ENCODE peak calls at places on chromosomes 3 and 15, in ten cellular contexts. I is brain microvascular endothelial cell, G is breast epithelium, H is spleen, P is heart right ventricle, F is left lung, L is IMR-90, E is HCT116, Y is transverse colon, J is GM23338. S is an unnamed sample.
A peak's percentile ranks its signal among the peaks of the same experiment; 100 is the strongest.

GRCh38 chr3:87461036-87461435 is 184.7 kb upstream of the POU1F1 start:
- DNase-seq in F (no peak), J (no peak), L (no peak), Y (no peak), P (no peak), G (no peak), E (no peak), H (no peak), I (no peak), S (no peak)

GRCh38 chr3:158160958-158161357 is 51.1 kb downstream of the RSRC1 start:
- DNase-seq in L (peak; percentile 86), G (no peak), Y (no peak), H (no peak), P (no peak), E (peak; percentile 75), J (no peak), I (peak; percentile 49), F (no peak), S (no peak)

GRCh38 chr3:169623971-169624370 is 39.5 kb downstream of the MECOM start:
- DNase-seq in F (no peak), P (no peak), H (no peak), E (no peak), G (no peak), J (no peak), Y (no peak), L (no peak), I (no peak), S (no peak)

GRCh38 chr3:129343643-129344360 is 65.1 kb downstream of the HMCES start:
- DNase-seq in I (peak; percentile 14), P (peak; percentile 56), H (no peak), E (peak; percentile 21), Y (peak; percentile 53), F (no peak), J (peak; percentile 85), G (no peak), L (no peak), S (no peak)

GRCh38 chr3:48412375-48413001 is 17.4 kb downstream of the PLXNB1 start:
- DNase-seq in Y (no peak), I (no peak), H (peak; percentile 58), J (no peak), L (no peak), E (no peak), G (no peak), P (no peak), F (peak; percentile 30), S (no peak)

GRCh38 chr3:97821810-97822775 is at the start of gene CRYBG3:
- DNase-seq in L (peak; percentile 75), E (peak; percentile 35), F (peak; percentile 89), I (peak; percentile 73), J (peak; percentile 87), H (peak; percentile 97), Y (peak; percentile 88), P (peak; percentile 90), G (peak; percentile 80), S (peak; percentile 12)

GRCh38 chr3:45683417-45684326 is 5.5 kb upstream of the SACM1L start:
- DNase-seq in G (no peak), E (no peak), J (peak; percentile 34), L (no peak), P (no peak), H (no peak), Y (no peak), I (no peak), F (no peak), S (no peak)

GRCh38 chr3:54670269-54671000 is 257.4 kb downstream of the LRTM1 start:
- DNase-seq in F (no peak), Y (peak; percentile 56), I (no peak), H (no peak), P (no peak), J (peak; percentile 70), G (no peak), L (no peak), E (no peak), S (no peak)

DNA sequence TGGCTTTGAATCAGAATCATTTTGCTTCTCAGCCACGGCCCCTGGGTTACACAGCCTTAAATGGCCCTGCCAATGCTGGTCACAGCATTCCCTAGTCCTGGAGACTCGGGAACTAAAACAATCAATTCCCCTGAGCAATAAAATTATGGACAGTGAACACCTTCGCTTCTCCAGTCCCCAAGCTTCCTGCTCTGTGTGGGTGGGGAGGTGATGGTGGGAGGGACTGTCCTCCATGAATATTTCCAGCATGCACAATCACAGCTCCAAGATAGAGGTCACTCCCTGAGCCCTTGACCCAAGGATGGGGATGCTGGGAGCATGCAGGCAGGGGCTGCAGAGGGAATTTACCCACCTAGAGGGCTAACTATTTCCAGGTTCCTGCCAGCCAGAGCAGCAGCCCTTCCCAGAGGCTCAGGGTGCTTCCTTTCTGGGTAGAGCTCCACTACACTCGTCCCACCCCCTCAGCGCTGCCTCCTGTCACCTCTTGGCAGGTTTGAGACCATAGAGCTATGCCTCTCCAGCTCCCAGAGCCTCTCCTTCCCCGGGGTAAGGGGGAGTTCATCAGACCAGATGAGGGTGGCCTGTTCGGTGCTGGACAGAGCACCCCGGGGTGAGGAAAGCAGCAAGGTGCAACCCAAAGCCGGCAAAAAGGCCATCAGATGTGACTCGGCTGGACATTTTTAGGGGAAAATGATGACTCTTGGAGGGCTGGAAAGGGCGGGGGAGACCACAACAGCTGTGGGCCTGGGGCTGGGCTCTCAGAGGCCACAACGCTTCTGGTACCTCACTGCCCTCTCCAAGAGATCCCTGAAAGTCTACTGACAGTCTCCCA is 14.5 kb upstream of the CCDC33 start:
- DNase-seq in J (no peak), Y (no peak), G (no peak), H (no peak), I (no peak), E (no peak), L (no peak), F (no peak), P (no peak), S (no peak)
- H3K27me3 ChIP-seq in J (peaks cover 100% of the 10 kb centered on the region), Y (peaks cover 4% of the 10 kb centered on the region), G (no peaks in the 10 kb centered on the region), H (no peaks in the 10 kb centered on the region), I (no peaks in the 10 kb centered on the region), E (peaks cover 13% of the 10 kb centered on the region), L (peaks cover 69% of the 10 kb centered on the region), F (no peaks in the 10 kb centered on the region), P (peaks cover 15% of the 10 kb centered on the region), S (no peaks in the 10 kb centered on the region)

GRCh38 chr15:22811640-22812039 is 25.2 kb downstream of the NIPA1 start:
- DNase-seq in I (no peak), L (peak; percentile 12), G (no peak), Y (peak; percentile 65), H (no peak), P (no peak), F (no peak), J (peak; percentile 72), E (no peak), S (no peak)
- TF ChIP-seq CTCF in I (no peak), L (peak; percentile 23), G (peak; percentile 25), Y (peak; percentile 33), H (peak; percentile 20), P (peak; percentile 29), F (no peak), J (peak; percentile 65), E (peak; percentile 62), S (no peak)

GRCh38 chr15:98312913-98313312 is 335.4 kb upstream of the IGF1R start:
- DNase-seq in L (no peak), E (no peak), H (no peak), G (no peak), I (no peak), Y (no peak), P (no peak), J (no peak), F (no peak), S (no peak)

GRCh38 chr15:98311566-98312188 is 336.7 kb upstream of the IGF1R start:
- DNase-seq in F (peak; percentile 61), J (peak; percentile 86), H (peak; percentile 77), I (peak; percentile 80), P (peak; percentile 43), G (peak; percentile 75), L (peak; percentile 66), Y (peak; percentile 79), E (peak; percentile 48), S (no peak)

GRCh38 chr15:98321916-98322315 is 326.4 kb upstream of the IGF1R start:
- DNase-seq in P (no peak), Y (no peak), I (no peak), F (no peak), H (no peak), E (no peak), G (no peak), L (no peak), J (no peak), S (no peak)

DNA sequence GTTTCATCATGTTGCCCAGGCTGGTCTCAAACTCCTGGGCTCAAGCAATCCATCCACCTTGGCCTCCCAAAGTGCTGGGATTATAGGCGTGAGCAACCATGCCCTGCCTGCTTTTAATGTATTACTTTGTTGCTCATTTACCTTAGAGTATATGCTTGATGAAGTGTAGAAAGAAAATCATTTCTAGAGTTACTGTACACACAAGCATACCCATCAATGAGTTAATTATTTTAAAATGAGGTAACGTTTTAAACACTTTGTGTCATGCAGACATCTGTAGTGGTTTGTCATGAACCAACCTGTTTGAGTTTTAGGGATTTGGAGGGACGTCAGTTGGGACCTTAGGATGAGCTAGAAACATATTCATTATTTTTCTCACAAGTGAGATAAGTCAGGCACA is 332.4 kb upstream of the IGF1R start:
- DNase-seq in J (no peak), E (no peak), Y (no peak), H (no peak), L (no peak), F (no peak), I (no peak), P (no peak), G (no peak), S (no peak)
- H3K27me3 ChIP-seq in J (no peaks in the 10 kb centered on the region), E (peaks cover 6% of the 10 kb centered on the region), Y (peaks cover 4% of the 10 kb centered on the region), H (no peaks in the 10 kb centered on the region), L (no peaks in the 10 kb centered on the region), F (peaks cover 5% of the 10 kb centered on the region), I (no peaks in the 10 kb centered on the region), P (no peaks in the 10 kb centered on the region), G (peaks cover 5% of the 10 kb centered on the region), S (no peaks in the 10 kb centered on the region)

GRCh38 chr3:104588442-104588841 is 778.3 kb upstream of the ALCAM start:
- DNase-seq in J (no peak), Y (no peak), E (no peak), H (no peak), P (no peak), I (no peak), F (no peak), L (no peak), G (no peak), S (no peak)
- TF ChIP-seq CTCF in J (no peak), Y (no peak), E (no peak), H (no peak), P (no peak), I (no peak), F (no peak), L (no peak), G (no peak), S (no peak)

DNA sequence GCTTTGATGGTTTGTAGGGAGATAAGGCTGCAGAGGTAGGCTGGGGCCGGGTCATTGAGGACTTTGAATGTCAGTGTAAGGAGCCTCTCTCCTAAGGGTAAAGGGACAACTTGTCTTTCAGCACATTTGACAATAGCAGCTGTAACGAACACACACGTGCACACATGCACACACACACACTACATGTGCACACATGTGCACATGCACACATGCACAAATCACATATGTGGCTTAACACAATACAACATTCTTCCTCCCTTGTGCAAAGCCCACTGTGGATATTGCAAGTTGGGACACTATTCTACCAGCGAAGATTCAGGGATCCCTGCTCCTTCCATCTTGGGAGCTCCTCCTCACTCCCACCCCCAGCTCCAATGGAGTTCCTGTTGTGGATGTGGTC is 1.1 kb upstream of the CFAP100 start:
- DNase-seq in P (no peak), H (no peak), J (no peak), L (no peak), F (peak; percentile 5), I (no peak), E (no peak), Y (no peak), G (no peak), S (no peak)
- H3K27me3 ChIP-seq in P (peaks cover 42% of the 10 kb centered on the region), H (no peaks in the 10 kb centered on the region), J (peaks cover 42% of the 10 kb centered on the region), L (peaks cover 47% of the 10 kb centered on the region), F (peaks cover 10% of the 10 kb centered on the region), I (peaks cover 26% of the 10 kb centered on the region), E (no peaks in the 10 kb centered on the region), Y (peaks cover 25% of the 10 kb centered on the region), G (peaks cover 8% of the 10 kb centered on the region), S (no peaks in the 10 kb centered on the region)

S was measured in esophagus squamous epithelium.